ENCODE peak calls at places on chromosomes 12 and 14, in seven cellular contexts. G, R, H, K, M, S and I are unnamed samples.

GRCh38 chr14:78863143-78863542 is 693.0 kb downstream of the NRXN3 start:
- DNase-seq in G (no peak), H (no peak), R (no peak), M (no peak), K (peak), S (no peak), I (peak)

GRCh38 chr14:106129274-106129673 is 602.9 kb downstream of the TMEM121 start:
- DNase-seq in M (no peak), S (no peak), K (no peak), G (no peak), H (no peak), R (no peak), I (no peak)

GRCh38 chr14:35877276-35877675 is 51.1 kb downstream of the BRMS1L start:
- DNase-seq in M (no peak), G (no peak), K (no peak), R (no peak), H (no peak), S (no peak), I (no peak)

GRCh38 chr14:100384819-100385813 is 62.0 kb downstream of the SLC25A47 start:
- DNase-seq in K (no peak), H (no peak), M (no peak), G (no peak), R (no peak), S (no peak), I (peak)

GRCh38 chr12:25694072-25694471 is 141.0 kb upstream of the LMNTD1 start:
- DNase-seq in G (no peak), S (no peak), R (no peak), K (peak), H (no peak), M (no peak), I (no peak)

GRCh38 chr12:49540229-49541139 is 1.7 kb downstream of the KCNH3 start:
- DNase-seq in K (no peak), S (no peak), M (peak), H (peak), R (no peak), G (peak), I (no peak)

GRCh38 chr12:44015333-44015941 is 179.6 kb downstream of the TMEM117 start:
- DNase-seq in K (no peak), S (no peak), R (no peak), G (no peak), H (no peak), M (no peak), I (peak)

GRCh38 chr12:88782357-88782756 is 202.1 kb upstream of the KITLG start:
- DNase-seq in M (no peak), K (no peak), R (no peak), G (no peak), H (no peak), S (no peak), I (no peak)

GRCh38 chr12:28998662-28999120 is 150.4 kb upstream of the FAR2 start:
- DNase-seq in G (no peak), S (no peak), K (no peak), R (no peak), H (no peak), M (no peak), I (peak)

GRCh38 chr14:70827366-70828151 is 18.2 kb upstream of the MAP3K9 start:
- DNase-seq in M (peak), K (no peak), G (no peak), R (no peak), H (no peak), S (no peak), I (no peak)

GRCh38 chr12:120625557-120626419 is 14.6 kb upstream of the CABP1 start:
- DNase-seq in H (no peak), R (no peak), S (no peak), M (no peak), G (no peak), K (no peak), I (peak)

GRCh38 chr12:111361073-111361716 is 7.7 kb downstream of the PHETA1 start:
- DNase-seq in M (no peak), G (no peak), H (no peak), R (no peak), K (no peak), S (no peak), I (no peak)

GRCh38 chr12:93127582-93128331 is 198.7 kb upstream of the EEA1 start:
- DNase-seq in G (peak), H (peak), S (peak), M (no peak), K (peak), R (no peak), I (no peak)

GRCh38 chr12:113935459-113935858 is 30.7 kb downstream of the RBM19 start:
- DNase-seq in K (no peak), M (no peak), H (no peak), S (no peak), G (no peak), R (no peak), I (no peak)

GRCh38 chr14:80356413-80356812 is 145.1 kb upstream of the DIO2 start:
- DNase-seq in R (no peak), M (no peak), K (no peak), G (no peak), S (no peak), H (no peak), I (no peak)

GRCh38 chr12:54472494-54473262 is 724 bp downstream of the GTSF1 start:
- DNase-seq in K (no peak), S (no peak), G (no peak), H (no peak), M (no peak), R (no peak), I (no peak)

GRCh38 chr12:46522141-46522540 is 149.6 kb upstream of the SLC38A2 start:
- DNase-seq in S (no peak), K (no peak), R (no peak), M (no peak), H (no peak), G (no peak), I (no peak)

GRCh38 chr14:69314327-69314726 is 54.4 kb downstream of the GALNT16 start:
- DNase-seq in G (no peak), S (no peak), M (peak), K (no peak), R (no peak), H (peak), I (no peak)

GRCh38 chr12:79844693-79845092 is 90.2 kb downstream of the PPP1R12A start:
- DNase-seq in S (no peak), G (no peak), H (no peak), K (no peak), R (no peak), M (no peak), I (no peak)

GRCh38 chr12:6778212-6778570 is 5.9 kb downstream of the LAG3 start:
- DNase-seq in G (peak), H (peak), R (no peak), S (no peak), K (peak), M (no peak), I (peak)

GRCh38 chr12:11654338-11654737 is 4.9 kb downstream of the ETV6 start:
- DNase-seq in K (no peak), S (no peak), G (no peak), R (no peak), M (no peak), H (no peak), I (no peak)

GRCh38 chr14:101109347-101109638 is 205.8 kb upstream of the RTL1 start:
- DNase-seq in R (no peak), G (peak), S (peak), K (no peak), H (peak), M (no peak), I (no peak)

GRCh38 chr12:54016478-54016964 is 7.7 kb downstream of the HOXC8 start:
- DNase-seq in H (no peak), R (no peak), G (no peak), S (no peak), M (no peak), K (peak), I (no peak)

GRCh38 chr12:60494249-60494648 is 898.4 kb downstream of the SLC16A7 start:
- DNase-seq in S (no peak), H (no peak), K (no peak), G (no peak), R (no peak), M (no peak), I (peak)

GRCh38 chr12:68432622-68433021 is 100.5 kb upstream of the MDM1 start:
- DNase-seq in G (no peak), M (no peak), S (no peak), R (no peak), H (no peak), K (no peak), I (no peak)

GRCh38 chr14:45891417-45892080 is 638.5 kb upstream of the MIS18BP1 start:
- DNase-seq in S (peak), M (no peak), K (peak), R (no peak), H (no peak), G (no peak), I (no peak)

GRCh38 chr12:53506881-53507719 is at the start of gene NPFF:
- DNase-seq in K (no peak), H (peak), G (no peak), S (no peak), R (no peak), M (peak), I (no peak)

GRCh38 chr12:65232490-65233077 is 45.9 kb upstream of the MSRB3 start:
- DNase-seq in S (no peak), H (no peak), K (no peak), G (no peak), M (no peak), R (no peak), I (peak)

GRCh38 chr12:126932156-126932555 is 1334.8 kb upstream of the TMEM132C start:
- DNase-seq in M (no peak), R (no peak), S (no peak), K (no peak), G (no peak), H (no peak), I (no peak)

GRCh38 chr14:37197421-37198272 is at the start of gene MIPOL1:
- DNase-seq in M (peak), G (peak), R (no peak), K (peak), H (peak), S (peak), I (peak)

GRCh38 chr14:22551597-22551982 is 37.4 kb downstream of the DAD1 start:
- DNase-seq in K (no peak), R (no peak), S (no peak), G (no peak), H (no peak), M (no peak), I (no peak)

GRCh38 chr12:118061011-118061875 is at the start of gene WSB2:
- DNase-seq in H (peak), G (peak), M (peak), K (peak), R (peak), S (peak), I (peak)
- TF ChIP-seq POLR2A in H (no peak), G (no peak), M (no peak), K (peak), R (no peak), S (no peak), I (peak)

DNA sequence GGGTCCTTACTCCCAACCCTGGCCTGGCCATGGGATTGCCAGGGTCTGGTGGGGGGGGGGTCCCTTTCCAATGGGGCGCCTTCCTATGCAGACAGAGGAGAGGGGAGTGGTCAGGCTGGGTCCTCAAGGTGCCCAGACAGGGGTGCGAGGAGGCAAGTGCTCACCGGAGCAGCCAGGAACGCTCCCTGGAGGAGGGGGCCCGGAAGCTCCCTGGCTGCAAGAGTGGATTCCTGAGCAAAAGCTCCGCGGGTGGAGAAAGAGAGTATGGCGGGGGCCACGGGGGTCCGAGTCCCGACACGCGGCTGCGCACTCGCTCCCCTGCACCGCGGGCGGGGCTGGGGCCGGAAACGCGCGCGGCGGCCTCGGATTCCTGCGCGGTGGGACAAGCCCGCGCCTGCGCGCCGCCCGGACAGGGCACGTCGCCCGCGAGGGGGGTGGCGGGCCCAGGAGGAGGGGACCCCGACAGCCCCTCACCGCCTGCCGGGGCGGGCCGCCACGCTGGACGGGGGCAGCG is 27.7 kb upstream of the GPR132 start:
- DNase-seq in G (peak), H (peak), M (peak), K (peak), R (peak), S (peak), I (no peak)
- TF ChIP-seq POLR2A in G (no peak), H (no peak), M (no peak), K (no peak), R (no peak), S (no peak), I (no peak)

GRCh38 chr14:57957441-57957840 is 91.5 kb upstream of the SLC35F4 start:
- DNase-seq in S (no peak), G (no peak), R (no peak), H (no peak), M (no peak), K (no peak), I (no peak)
- TF ChIP-seq POLR2A in S (no peak), G (no peak), R (no peak), H (no peak), M (no peak), K (no peak), I (no peak)

DNA sequence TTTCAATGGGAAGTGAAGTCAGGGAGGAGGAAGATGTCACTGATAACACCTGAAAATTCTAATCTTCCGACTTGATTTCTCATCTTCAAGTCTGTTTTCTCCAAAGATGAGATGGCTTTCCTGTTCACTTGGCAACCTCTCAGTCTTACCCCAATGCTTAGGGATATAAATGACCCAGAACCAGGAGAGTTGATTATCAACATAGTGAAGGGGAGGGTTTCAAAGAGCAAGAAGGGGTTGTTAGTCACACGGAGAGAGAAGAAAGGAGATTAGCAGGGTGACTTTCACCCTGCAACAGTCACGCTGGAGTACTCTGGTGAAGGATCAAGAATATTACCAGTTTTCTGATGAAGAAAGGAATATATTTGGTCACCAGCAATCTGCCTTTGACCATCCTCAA is at the start of gene TMEM52B:
- DNase-seq in H (no peak), S (no peak), G (no peak), M (no peak), R (no peak), K (no peak), I (no peak)
- TF ChIP-seq POLR2A in H (no peak), S (no peak), G (no peak), M (no peak), R (no peak), K (no peak), I (no peak)

GRCh38 chr14:85534435-85534834 is 4.5 kb downstream of the FLRT2 start:
- DNase-seq in R (no peak), G (no peak), H (no peak), K (peak), S (no peak), M (peak), I (no peak)

GRCh38 chr14:85533821-85534271 is 3.9 kb downstream of the FLRT2 start:
- DNase-seq in R (no peak), G (no peak), M (peak), K (peak), S (no peak), H (peak), I (no peak)

GRCh38 chr14:85531594-85532391 is 1.8 kb downstream of the FLRT2 start:
- DNase-seq in G (peak), R (no peak), K (peak), H (peak), M (peak), S (peak), I (peak)

GRCh38 chr14:85532570-85532969 is 2.6 kb downstream of the FLRT2 start:
- DNase-seq in H (no peak), G (no peak), R (no peak), K (no peak), S (no peak), M (no peak), I (no peak)

DNA sequence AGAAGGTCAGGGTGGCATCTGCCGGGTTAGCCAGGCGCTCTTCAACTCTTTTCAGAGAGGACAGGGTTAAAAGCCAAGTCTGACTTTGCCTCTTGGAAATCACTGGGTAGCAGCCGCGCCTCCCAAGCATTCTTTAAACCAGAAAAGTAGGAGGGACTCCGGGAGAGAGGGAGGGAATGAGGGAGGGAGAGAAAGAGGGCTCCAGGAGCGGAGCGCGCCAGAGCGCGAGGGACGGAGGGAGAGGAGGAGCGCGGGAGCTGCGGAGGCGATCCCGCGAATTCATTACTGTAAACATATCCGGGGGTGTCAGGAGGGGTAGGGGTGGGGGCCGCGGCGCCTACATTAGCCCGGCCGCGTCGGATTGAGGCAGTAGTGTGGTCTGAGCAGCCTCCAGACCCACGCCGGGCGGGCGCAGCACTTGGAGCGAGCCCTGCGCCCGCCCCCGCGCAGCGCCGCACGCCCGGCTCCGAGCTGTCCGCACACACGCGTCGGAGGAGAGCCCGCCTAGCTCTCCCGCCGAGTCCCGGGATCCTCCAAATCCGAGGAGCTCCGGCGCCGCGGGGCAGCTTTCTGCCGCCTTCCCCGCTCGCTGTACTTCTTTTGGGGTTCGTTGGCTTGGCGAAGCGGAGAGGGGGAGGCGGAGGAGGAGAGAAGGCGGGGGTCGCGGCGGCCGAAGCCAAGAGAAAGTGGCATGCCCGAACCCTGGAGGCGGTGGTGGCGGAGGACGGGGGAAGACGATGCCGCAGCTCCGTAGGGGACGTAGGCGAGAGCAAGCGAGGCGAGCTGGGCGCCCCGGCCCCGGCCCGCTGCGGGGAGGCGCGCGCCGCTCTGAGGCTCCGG is 3.3 kb downstream of the FLRT2 start:
- DNase-seq in H (peak), G (peak), S (peak), K (peak), M (peak), R (no peak), I (peak)
- TF ChIP-seq POLR2A in H (no peak), G (no peak), S (no peak), K (peak), M (no peak), R (no peak), I (no peak)

GRCh38 chr14:77033622-77034521 is 5.4 kb upstream of the IRF2BPL start:
- DNase-seq in S (peak), K (peak), R (peak), H (peak), M (peak), G (peak), I (peak)
- TF ChIP-seq POLR2A in S (peak), K (no peak), R (peak), H (peak), M (no peak), G (peak), I (peak)

DNA sequence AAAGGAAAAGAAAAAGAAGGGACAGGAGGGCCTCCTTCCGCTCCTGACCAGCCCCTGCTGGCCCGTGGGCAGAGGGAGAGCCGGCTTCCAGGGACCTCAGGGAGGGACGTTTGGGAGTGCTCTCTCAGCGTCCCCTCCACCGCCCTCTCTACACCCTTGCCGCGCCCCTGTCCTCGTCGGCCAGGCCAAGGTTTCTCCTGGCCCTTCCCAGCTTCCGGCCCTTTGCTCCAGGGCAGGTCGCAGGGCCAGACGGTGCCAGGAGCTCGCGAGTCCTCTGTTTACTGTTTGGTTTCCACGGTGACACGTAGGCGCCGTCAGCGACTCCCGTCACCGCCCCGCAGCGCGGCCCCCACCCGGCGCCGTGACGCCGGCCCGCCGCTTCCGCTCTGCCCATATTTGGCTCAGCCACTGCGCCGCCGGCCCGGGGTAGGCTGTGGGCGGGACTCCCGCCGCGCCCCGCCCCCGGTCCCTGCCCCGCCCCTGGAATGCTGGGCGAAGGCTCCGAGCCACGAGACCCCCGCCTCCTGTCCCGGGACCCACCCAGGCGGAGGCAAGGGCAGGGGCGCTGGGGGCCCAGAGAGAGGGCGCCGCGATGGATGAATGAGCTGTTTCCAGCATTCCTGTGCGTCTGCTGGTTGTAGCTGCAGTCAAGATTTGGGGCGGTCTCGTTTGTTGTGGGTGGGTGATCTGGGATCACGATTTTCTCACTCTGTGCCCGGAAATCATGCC is 15.5 kb downstream of the FOS start:
- DNase-seq in M (peak), R (peak), G (peak), K (peak), S (peak), H (peak), I (peak)
- TF ChIP-seq POLR2A in M (no peak), R (no peak), G (peak), K (peak), S (peak), H (no peak), I (peak)

GRCh38 chr12:57765003-57765697 is 1.7 kb downstream of the CYP27B1 start:
- DNase-seq in R (no peak), S (peak), H (no peak), G (no peak), K (peak), M (peak), I (peak)
- TF ChIP-seq POLR2A in R (no peak), S (no peak), H (no peak), G (no peak), K (no peak), M (no peak), I (no peak)

DNA sequence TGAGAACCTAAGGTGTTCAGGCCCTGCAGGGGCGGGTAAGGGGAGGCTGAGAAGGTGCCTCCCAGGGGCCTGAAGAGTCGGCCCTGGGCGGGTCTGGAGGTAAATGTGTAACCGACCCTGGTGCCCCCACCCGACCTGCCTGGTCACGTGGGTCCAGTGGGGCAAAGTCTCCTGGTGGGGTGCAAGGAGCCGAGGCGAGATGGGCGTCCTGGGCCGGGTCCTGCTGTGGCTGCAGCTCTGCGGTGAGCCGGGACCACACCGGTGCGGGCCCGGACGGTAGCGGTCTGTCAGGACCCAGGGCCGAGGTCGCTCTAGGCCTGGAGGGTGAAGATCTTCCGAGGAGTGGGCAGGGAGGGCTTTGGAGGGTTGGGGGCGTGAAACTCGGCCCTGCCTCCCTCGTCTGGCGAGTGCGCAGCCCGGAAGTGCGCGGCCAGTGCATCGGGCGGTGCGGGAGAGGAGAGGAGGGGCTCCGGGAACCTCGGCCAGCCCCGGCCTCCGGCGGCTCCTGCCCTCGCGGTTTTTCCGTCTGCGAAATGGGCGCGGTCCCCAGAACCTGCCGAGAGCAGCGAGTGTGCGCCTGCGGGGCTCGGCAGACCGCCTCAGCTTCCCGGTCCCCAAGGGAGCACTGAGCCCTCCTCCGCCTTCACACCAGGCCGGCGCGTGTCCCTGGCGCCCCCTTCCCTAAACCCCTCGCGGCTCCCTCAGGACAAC is at the start of gene AMN:
- DNase-seq in S (no peak), M (no peak), H (no peak), R (no peak), K (no peak), G (no peak), I (no peak)
- TF ChIP-seq POLR2A in S (no peak), M (no peak), H (no peak), R (peak), K (no peak), G (no peak), I (no peak)